ENCODE peak calls at places on chromosomes 4 and X, in six cellular contexts. H, E, V, Z, K and M are unnamed samples.
A peak's percentile ranks its signal among the peaks of the same experiment; 100 is the strongest.

GRCh38 chr4:8913858-8914460 is 42.3 kb upstream of the HMX1 start:
- DNase-seq in H (no peak), E (no peak), V (no peak), Z (no peak), K (no peak), M (no peak)

GRCh38 chr4:76233967-76234678 is 17.4 kb upstream of the FAM47E start:
- DNase-seq in H (no peak), E (no peak), V (no peak), Z (no peak), K (no peak), M (no peak)

GRCh38 chr4:163610642-163611041 is 116.2 kb downstream of the TMA16 start:
- DNase-seq in H (no peak), E (no peak), V (no peak), Z (no peak), K (no peak), M (no peak)

GRCh38 chrX:126448681-126449080 is 103.9 kb downstream of the DCAF12L1 start:
- DNase-seq in H (no peak), E (no peak), V (no peak), Z (no peak), K (no peak), M (no peak)

GRCh38 chrX:41313419-41313818 is 20.5 kb upstream of the DDX3X start:
- DNase-seq in H (no peak), E (no peak), V (peak; percentile 71), Z (no peak), K (no peak), M (peak; percentile 68)

GRCh38 chr4:4216668-4217067 is 10.1 kb downstream of the OTOP1 start:
- DNase-seq in H (no peak), E (no peak), V (peak; percentile 41), Z (no peak), K (peak; percentile 26), M (peak; percentile 23)

GRCh38 chr4:23039813-23040212 is 347.1 kb downstream of the GBA3 start:
- DNase-seq in H (no peak), E (no peak), V (no peak), Z (no peak), K (no peak), M (no peak)

GRCh38 chr4:2875556-2875955 is 31.9 kb downstream of the ADD1 start:
- DNase-seq in H (no peak), E (no peak), V (no peak), Z (no peak), K (no peak), M (no peak)

GRCh38 chrX:57677132-57677858 is 2.8 kb downstream of the NLRP2B start:
- DNase-seq in H (no peak), E (no peak), V (no peak), Z (no peak), K (no peak), M (no peak)

GRCh38 chrX:143633530-143634372 is 2.1 kb downstream of the SLITRK4 start:
- DNase-seq in H (no peak), E (no peak), V (no peak), Z (no peak), K (peak; percentile 25), M (no peak)

GRCh38 chrX:134752558-134752957 is 94.3 kb upstream of the PLAC1 start:
- DNase-seq in H (no peak), E (no peak), V (no peak), Z (no peak), K (no peak), M (no peak)

GRCh38 chr4:52964561-52964960 is 102.4 kb downstream of the RASL11B start:
- DNase-seq in H (no peak), E (no peak), V (no peak), Z (no peak), K (no peak), M (no peak)

GRCh38 chr4:151744614-151745013 is 16.2 kb downstream of the GATB start:
- DNase-seq in H (no peak), E (no peak), V (peak; percentile 93), Z (peak; percentile 90), K (peak; percentile 72), M (peak; percentile 94)

GRCh38 chr4:38504396-38504715 is 159.6 kb upstream of the KLF3 start:
- DNase-seq in H (no peak), E (no peak), V (no peak), Z (no peak), K (no peak), M (no peak)

GRCh38 chrX:16250296-16250695 is 83.0 kb downstream of the MAGEB17 start:
- DNase-seq in H (no peak), E (no peak), V (peak; percentile 15), Z (no peak), K (no peak), M (peak; percentile 2)

GRCh38 chr4:54322817-54323417 is 93.8 kb downstream of the PDGFRA start:
- DNase-seq in H (peak; percentile 61), E (peak; percentile 43), V (peak; percentile 58), Z (no peak), K (peak; percentile 70), M (peak; percentile 64)

GRCh38 chrX:14776901-14777300 is 96.0 kb downstream of the FANCB start:
- DNase-seq in H (no peak), E (no peak), V (peak; percentile 0), Z (no peak), K (no peak), M (no peak)

GRCh38 chrX:26557691-26558321 is 341.8 kb downstream of the MAGEB5 start:
- DNase-seq in H (no peak), E (no peak), V (no peak), Z (no peak), K (no peak), M (no peak)

GRCh38 chr4:105280338-105280809 is 133.7 kb downstream of the TET2 start:
- DNase-seq in H (no peak), E (no peak), V (peak; percentile 93), Z (no peak), K (peak; percentile 93), M (peak; percentile 97)

GRCh38 chr4:75180790-75181776 is 248.2 kb downstream of the PARM1 start:
- DNase-seq in H (no peak), E (no peak), V (no peak), Z (peak; percentile 75), K (peak; percentile 2), M (no peak)

GRCh38 chr4:28354874-28355273 is 1494.2 kb downstream of the STIM2 start:
- DNase-seq in H (no peak), E (no peak), V (no peak), Z (no peak), K (no peak), M (no peak)

GRCh38 chrX:26071618-26072017 is 66.5 kb upstream of the MAGEB18 start:
- DNase-seq in H (no peak), E (no peak), V (no peak), Z (no peak), K (no peak), M (no peak)

GRCh38 chrX:49308604-49309269 is 5.3 kb downstream of the GAGE10 start:
- DNase-seq in H (no peak), E (peak; percentile 17), V (peak; percentile 8), Z (no peak), K (peak; percentile 55), M (peak; percentile 9)

GRCh38 chr4:53507671-53508286 is 83.5 kb downstream of the LNX1 start:
- DNase-seq in H (no peak), E (peak; percentile 78), V (peak; percentile 95), Z (no peak), K (peak; percentile 98), M (peak; percentile 99)

GRCh38 chr4:156553659-156554058 is 417.9 kb downstream of the PDGFC start:
- DNase-seq in H (no peak), E (no peak), V (no peak), Z (no peak), K (no peak), M (no peak)
- TF ChIP-seq CTCF in H (no peak), E (no peak), V (no peak), Z (no peak), K (no peak), M (no peak)

GRCh38 chrX:87516716-87517115 is 886 bp upstream of the KLHL4 start:
- DNase-seq in H (no peak), E (no peak), V (peak; percentile 91), Z (no peak), K (peak; percentile 81), M (peak; percentile 83)

GRCh38 chrX:87517571-87518141 is at the start of gene KLHL4:
- DNase-seq in H (no peak), E (no peak), V (peak; percentile 96), Z (no peak), K (peak; percentile 97), M (peak; percentile 88)

GRCh38 chrX:87518504-87518903 is 902 bp downstream of the KLHL4 start:
- DNase-seq in H (no peak), E (no peak), V (peak; percentile 27), Z (no peak), K (peak; percentile 16), M (peak; percentile 30)
- H3K4me3 ChIP-seq in H (peak overlapping the region; percentile 62), E (peak overlapping the region; percentile 61), V (peak overlapping the region; percentile 64), Z (no peak overlapping the region), K (peak overlapping the region; percentile 62), M (peak overlapping the region; percentile 39)

GRCh38 chr4:15755321-15755750 is 22.8 kb upstream of the CD38 start:
- DNase-seq in H (no peak), E (no peak), V (peak; percentile 64), Z (peak; percentile 59), K (peak; percentile 57), M (peak; percentile 55)

GRCh38 chr4:15758294-15758693 is 19.8 kb upstream of the CD38 start:
- DNase-seq in H (no peak), E (no peak), V (no peak), Z (no peak), K (no peak), M (no peak)

GRCh38 chr4:15755781-15756180 is 22.3 kb upstream of the CD38 start:
- DNase-seq in H (no peak), E (no peak), V (no peak), Z (no peak), K (no peak), M (no peak)

GRCh38 chr4:15757084-15757483 is 21.0 kb upstream of the CD38 start:
- DNase-seq in H (no peak), E (no peak), V (no peak), Z (no peak), K (no peak), M (no peak)

DNA sequence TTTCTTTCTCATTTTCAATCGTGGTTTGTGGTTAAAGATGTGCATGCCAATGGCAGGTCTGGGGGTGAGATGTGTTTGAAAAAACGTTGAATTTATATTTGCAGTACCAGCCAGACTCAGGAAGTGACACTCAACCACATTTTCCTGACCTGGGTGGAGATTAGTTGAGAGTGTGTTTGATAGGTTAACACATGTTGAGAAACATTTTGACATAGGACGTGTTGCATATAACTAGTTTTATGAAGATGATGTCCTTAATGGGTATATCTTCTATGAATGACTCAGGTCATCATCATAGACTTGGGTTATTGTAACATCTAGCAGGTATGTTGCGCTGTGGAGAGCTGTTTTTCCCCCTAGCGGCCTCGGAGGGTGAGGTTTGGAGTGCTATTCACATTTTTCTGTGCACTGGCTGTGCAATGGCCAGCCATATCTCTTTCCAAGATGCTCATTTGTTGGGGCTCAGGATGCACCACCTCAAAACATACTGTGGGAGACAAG is 21.7 kb upstream of the CD38 start:
- DNase-seq in H (no peak), E (no peak), V (peak; percentile 55), Z (peak; percentile 47), K (peak; percentile 44), M (peak; percentile 8)
- TF ChIP-seq CTCF in H (no peak), E (no peak), V (peak; percentile 41), Z (no peak), K (peak; percentile 50), M (no peak)

DNA sequence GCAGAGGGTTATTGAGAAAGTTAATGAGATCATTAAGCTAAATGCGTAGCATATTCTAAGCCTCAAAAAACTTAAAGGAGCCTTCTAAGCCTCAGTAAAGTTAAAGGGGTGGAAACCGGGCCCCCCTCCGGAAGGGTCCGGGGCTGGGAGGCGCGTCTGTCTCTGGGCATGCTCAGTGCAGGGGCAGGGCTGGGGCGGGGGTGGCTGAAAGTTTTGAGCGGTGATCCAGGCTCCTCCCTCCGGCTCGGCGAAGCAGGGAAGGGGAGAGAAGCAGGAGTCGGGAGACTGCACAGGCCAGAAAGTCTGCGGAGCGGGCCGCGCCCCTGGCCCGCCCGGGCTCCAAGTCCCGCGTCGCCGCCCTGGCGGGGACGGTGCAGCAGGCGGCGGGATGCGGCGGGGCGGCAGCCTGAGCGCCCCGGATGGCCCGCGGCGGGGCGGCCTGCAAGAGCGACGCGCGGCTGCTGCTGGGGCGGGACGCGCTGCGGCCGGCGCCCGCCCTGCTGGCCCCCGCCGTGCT is at the start of gene EVC:
- DNase-seq in H (peak; percentile 61), E (peak; percentile 88), V (peak; percentile 81), Z (no peak), K (peak; percentile 83), M (peak; percentile 77)
- H3K4me3 ChIP-seq in H (peak within 1 kb of the TSS; percentile 52), E (peak within 1 kb of the TSS; percentile 71), V (peak within 1 kb of the TSS; percentile 66), Z (peak within 1 kb of the TSS; percentile 53), K (peak within 1 kb of the TSS; percentile 40), M (peak within 1 kb of the TSS; percentile 81)